ENCODE peak calls at places on chromosomes 1 and 21, in four cellular contexts. One of them, this sample, is unnamed.

GRCh38 chr21:37153193-37153934 is 80.3 kb downstream of the TTC3 start:
- DNase-seq in endothelial cell of umbilical vein: peak
- DNase-seq in adrenal gland: peak
- DNase-seq in cardiac fibroblast: peak
- DNase-seq in this sample: peak

GRCh38 chr1:93324486-93325464 is 20.9 kb upstream of the DR1 start:
- DNase-seq in adrenal gland: no peak
- DNase-seq in endothelial cell of umbilical vein: no peak
- DNase-seq in cardiac fibroblast: peak
- DNase-seq in this sample: peak

GRCh38 chr21:36478207-36478701 is 1.7 kb downstream of the CLDN14 start:
- DNase-seq in cardiac fibroblast: peak
- DNase-seq in adrenal gland: no peak
- DNase-seq in endothelial cell of umbilical vein: peak
- DNase-seq in this sample: peak

GRCh38 chr1:212133319-212133718 is 97.8 kb downstream of the DTL start:
- DNase-seq in cardiac fibroblast: no peak
- DNase-seq in adrenal gland: no peak
- DNase-seq in endothelial cell of umbilical vein: no peak
- DNase-seq in this sample: no peak

GRCh38 chr1:4518621-4519020 is 135.8 kb upstream of the AJAP1 start:
- DNase-seq in cardiac fibroblast: no peak
- DNase-seq in endothelial cell of umbilical vein: no peak
- DNase-seq in adrenal gland: no peak
- DNase-seq in this sample: no peak

GRCh38 chr1:89104147-89104546 is 21.8 kb downstream of the GBP2 start:
- DNase-seq in endothelial cell of umbilical vein: no peak
- DNase-seq in adrenal gland: no peak
- DNase-seq in cardiac fibroblast: no peak
- DNase-seq in this sample: no peak

GRCh38 chr1:39896909-39897685 is 4.6 kb downstream of the MYCL start:
- DNase-seq in endothelial cell of umbilical vein: no peak
- DNase-seq in cardiac fibroblast: peak
- DNase-seq in adrenal gland: no peak
- DNase-seq in this sample: peak

GRCh38 chr1:64172458-64172983 is 30.9 kb upstream of the UBE2U start:
- DNase-seq in endothelial cell of umbilical vein: peak
- DNase-seq in adrenal gland: no peak
- DNase-seq in cardiac fibroblast: peak
- DNase-seq in this sample: no peak

GRCh38 chr1:86499987-86500593 is 31.4 kb downstream of the CLCA1 start:
- DNase-seq in cardiac fibroblast: peak
- DNase-seq in adrenal gland: no peak
- DNase-seq in endothelial cell of umbilical vein: peak
- DNase-seq in this sample: no peak

GRCh38 chr1:7638078-7638477 is 133.0 kb upstream of the VAMP3 start:
- DNase-seq in adrenal gland: no peak
- DNase-seq in endothelial cell of umbilical vein: peak
- DNase-seq in cardiac fibroblast: no peak
- DNase-seq in this sample: no peak

GRCh38 chr1:17028662-17029188 is 17.0 kb upstream of the ATP13A2 start:
- DNase-seq in adrenal gland: no peak
- DNase-seq in cardiac fibroblast: no peak
- DNase-seq in endothelial cell of umbilical vein: no peak
- DNase-seq in this sample: no peak

GRCh38 chr21:23131177-23131576 is 2133.0 kb downstream of the NCAM2 start:
- DNase-seq in endothelial cell of umbilical vein: peak
- DNase-seq in adrenal gland: no peak
- DNase-seq in cardiac fibroblast: no peak
- DNase-seq in this sample: no peak

GRCh38 chr1:235907187-235907896 is 40.6 kb upstream of the LYST start:
- DNase-seq in endothelial cell of umbilical vein: no peak
- DNase-seq in adrenal gland: no peak
- DNase-seq in cardiac fibroblast: no peak
- DNase-seq in this sample: no peak

GRCh38 chr1:98792123-98792522 is 130.6 kb downstream of the SNX7 start:
- DNase-seq in adrenal gland: no peak
- DNase-seq in cardiac fibroblast: peak
- DNase-seq in endothelial cell of umbilical vein: no peak
- DNase-seq in this sample: no peak

GRCh38 chr1:147292635-147293251 is 50.3 kb downstream of the CHD1L start:
- DNase-seq in adrenal gland: no peak
- DNase-seq in cardiac fibroblast: peak
- DNase-seq in endothelial cell of umbilical vein: no peak
- DNase-seq in this sample: peak
- H3K4me3 ChIP-seq in adrenal gland: no peak
- H3K4me3 ChIP-seq in cardiac fibroblast: no peak
- H3K4me3 ChIP-seq in endothelial cell of umbilical vein: no peak
- H3K4me3 ChIP-seq in this sample: no peak

GRCh38 chr1:83588140-83588539 is 410.8 kb downstream of the TTLL7 start:
- DNase-seq in cardiac fibroblast: no peak
- DNase-seq in adrenal gland: no peak
- DNase-seq in endothelial cell of umbilical vein: no peak
- DNase-seq in this sample: no peak

GRCh38 chr1:83581747-83582146 is 417.2 kb downstream of the TTLL7 start:
- DNase-seq in cardiac fibroblast: no peak
- DNase-seq in endothelial cell of umbilical vein: no peak
- DNase-seq in adrenal gland: no peak
- DNase-seq in this sample: no peak

GRCh38 chr1:83583351-83584014 is 415.4 kb downstream of the TTLL7 start:
- DNase-seq in adrenal gland: no peak
- DNase-seq in endothelial cell of umbilical vein: no peak
- DNase-seq in cardiac fibroblast: no peak
- DNase-seq in this sample: no peak
- TF ChIP-seq CTCF in adrenal gland: no peak
- TF ChIP-seq CTCF in endothelial cell of umbilical vein: no peak
- TF ChIP-seq CTCF in cardiac fibroblast: no peak
- TF ChIP-seq CTCF in this sample: no peak

GRCh38 chr1:203171341-203172183 is 4.1 kb downstream of the MYBPH start:
- DNase-seq in endothelial cell of umbilical vein: no peak
- DNase-seq in cardiac fibroblast: no peak
- DNase-seq in adrenal gland: no peak
- DNase-seq in this sample: no peak

GRCh38 chr1:203168256-203168786 is 7.3 kb downstream of the MYBPH start:
- DNase-seq in adrenal gland: no peak
- DNase-seq in endothelial cell of umbilical vein: no peak
- DNase-seq in cardiac fibroblast: no peak
- DNase-seq in this sample: no peak

GRCh38 chr1:203168991-203169390 is 6.6 kb downstream of the MYBPH start:
- DNase-seq in adrenal gland: no peak
- DNase-seq in cardiac fibroblast: no peak
- DNase-seq in endothelial cell of umbilical vein: no peak
- DNase-seq in this sample: no peak

GRCh38 chr1:203170625-203171330 is 4.8 kb downstream of the MYBPH start:
- DNase-seq in endothelial cell of umbilical vein: no peak
- DNase-seq in cardiac fibroblast: peak
- DNase-seq in adrenal gland: no peak
- DNase-seq in this sample: no peak

DNA sequence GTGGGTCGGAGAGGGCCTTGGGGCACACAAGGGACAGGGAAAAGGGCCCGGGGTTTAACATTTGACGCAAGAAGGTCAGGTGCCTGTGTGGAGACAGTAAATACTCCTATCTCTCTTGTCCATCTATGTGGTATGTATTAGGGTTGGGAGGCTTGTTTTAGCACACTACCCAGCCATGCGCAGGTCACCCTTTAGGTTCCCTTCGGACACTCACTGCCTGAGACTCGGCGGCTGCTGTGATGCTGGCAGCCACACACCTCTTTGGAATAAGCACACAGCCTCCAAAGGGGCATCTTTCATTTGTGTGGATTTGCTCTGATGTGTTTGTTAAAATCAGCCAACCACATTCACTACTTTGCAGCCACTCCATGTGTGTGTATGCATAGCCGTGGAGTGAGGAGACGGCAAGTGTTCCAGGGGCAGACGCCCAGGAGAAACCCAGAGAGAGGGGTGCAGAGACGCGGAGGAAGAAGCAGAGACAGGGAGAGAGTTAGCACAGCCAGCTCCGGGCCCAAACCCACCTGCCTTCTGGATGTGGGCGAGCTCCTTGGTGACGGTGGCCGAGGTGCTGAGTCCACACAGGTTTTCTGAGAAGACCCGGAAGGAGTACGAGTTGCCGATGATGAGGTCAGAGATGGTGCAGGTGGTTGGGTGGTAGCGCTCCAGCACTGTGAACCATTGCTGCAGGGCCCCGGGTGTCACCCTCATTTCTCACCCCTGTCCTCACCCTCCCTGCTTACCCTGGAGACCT is 5.7 kb downstream of the MYBPH start:
- DNase-seq in adrenal gland: no peak
- DNase-seq in cardiac fibroblast: no peak
- DNase-seq in endothelial cell of umbilical vein: no peak
- DNase-seq in this sample: no peak
- H3K4me3 ChIP-seq in adrenal gland: no peak
- H3K4me3 ChIP-seq in cardiac fibroblast: no peak
- H3K4me3 ChIP-seq in endothelial cell of umbilical vein: no peak
- H3K4me3 ChIP-seq in this sample: no peak

DNA sequence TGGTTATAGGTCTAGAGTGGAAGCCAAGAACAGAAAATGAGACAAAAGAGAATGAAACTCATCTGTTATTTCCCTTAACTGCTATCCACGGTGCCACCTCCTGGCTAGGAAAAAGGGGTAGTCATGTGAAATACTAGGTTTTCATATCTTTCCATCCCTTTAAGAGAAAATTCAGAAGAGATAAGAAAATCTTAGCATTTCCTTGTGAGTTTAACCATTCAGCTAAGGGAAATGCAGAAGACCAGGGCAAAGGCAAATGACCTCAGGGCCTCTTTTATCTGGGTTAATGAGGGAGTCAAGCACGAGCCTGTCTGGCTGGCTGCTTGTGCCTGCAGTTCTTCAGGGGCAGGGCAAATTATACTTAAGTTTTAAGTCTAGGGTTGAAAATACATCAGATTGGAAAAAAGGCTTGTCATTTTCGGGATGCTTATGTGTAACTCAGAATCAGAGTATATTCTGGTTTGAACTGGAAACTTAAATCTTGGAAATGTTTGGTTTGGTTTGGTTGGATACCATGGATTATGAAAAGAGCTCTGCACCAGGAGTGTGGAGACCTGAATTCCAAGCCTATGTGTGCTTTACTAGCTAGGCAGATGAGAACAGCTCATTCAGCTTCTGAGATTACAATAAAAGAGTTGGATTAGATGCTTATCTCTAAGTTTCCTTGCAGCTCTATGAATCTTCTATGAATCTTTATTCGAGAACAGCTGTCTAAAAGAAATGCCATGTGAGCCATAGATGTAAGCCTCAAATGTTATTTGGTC is 19.9 kb downstream of the NIBAN1 start:
- DNase-seq in cardiac fibroblast: peak
- DNase-seq in adrenal gland: no peak
- DNase-seq in endothelial cell of umbilical vein: no peak
- DNase-seq in this sample: no peak
- TF ChIP-seq CTCF in cardiac fibroblast: no peak
- TF ChIP-seq CTCF in adrenal gland: no peak
- TF ChIP-seq CTCF in endothelial cell of umbilical vein: no peak
- TF ChIP-seq CTCF in this sample: no peak

This sample was measured in astrocyte of the cerebellum.